ENCODE peak calls at places on chromosome 15, in eight cellular contexts. X is HAP-1, E is adrenal gland, L is GM23338, V is uterus, F is HepG2, M is Peyer's patch, I is transverse colon. B is an unnamed sample.

GRCh38 chr15:78808550-78808949 is 2.7 kb downstream of the ADAMTS7 start:
- DNase-seq in L (peak; percentile 79), E (peak; percentile 12), X (peak; percentile 60), I (no peak), V (no peak), F (peak; percentile 39), M (no peak), B (no peak)

GRCh38 chr15:63913786-63914185 is 80.0 kb upstream of the HERC1 start:
- DNase-seq in V (no peak), I (no peak), L (no peak), M (no peak), E (no peak), F (no peak), X (no peak), B (no peak)

GRCh38 chr15:97991972-97992541 is 31.6 kb downstream of the ARRDC4 start:
- DNase-seq in F (no peak), X (no peak), V (no peak), L (no peak), I (no peak), M (no peak), E (no peak), B (no peak)

GRCh38 chr15:48681274-48681840 is 35.8 kb upstream of the FBN1 start:
- DNase-seq in X (no peak), L (no peak), I (no peak), V (no peak), E (no peak), F (no peak), M (no peak), B (no peak)

GRCh38 chr15:53979051-53979788 is 979 bp downstream of the UNC13C start:
- DNase-seq in E (no peak), X (no peak), V (no peak), M (no peak), L (no peak), F (no peak), I (no peak), B (no peak)

GRCh38 chr15:57220220-57220619 is 156.1 kb upstream of the CGNL1 start:
- DNase-seq in X (peak; percentile 43), F (no peak), V (no peak), E (no peak), I (no peak), M (no peak), L (no peak), B (no peak)

GRCh38 chr15:72112805-72113204 is 5.1 kb downstream of the MYO9A start:
- DNase-seq in F (no peak), V (no peak), X (no peak), M (no peak), I (no peak), E (no peak), L (no peak), B (no peak)

GRCh38 chr15:73908030-73908821 is 18.0 kb upstream of the LOXL1 start:
- DNase-seq in I (peak; percentile 81), M (peak; percentile 89), V (peak; percentile 76), X (peak; percentile 86), L (peak; percentile 91), F (peak; percentile 42), E (peak; percentile 88), B (no peak)

GRCh38 chr15:63596666-63597032 is 538 bp upstream of the FBXL22 start:
- DNase-seq in L (no peak), M (no peak), X (no peak), E (no peak), F (peak; percentile 16), V (no peak), I (no peak), B (no peak)

GRCh38 chr15:80925597-80926059 is 64.0 kb downstream of the MESD start:
- DNase-seq in F (no peak), V (no peak), X (no peak), E (no peak), M (no peak), I (no peak), L (no peak), B (no peak)

GRCh38 chr15:32877201-32877600 is 159.4 kb downstream of the GREM1 start:
- DNase-seq in F (no peak), X (no peak), E (no peak), V (no peak), M (no peak), L (no peak), I (no peak), B (no peak)

GRCh38 chr15:72382146-72382545 is 6.3 kb upstream of the HEXA start:
- DNase-seq in I (no peak), V (no peak), L (peak; percentile 34), E (no peak), F (peak; percentile 29), M (no peak), X (no peak), B (no peak)

GRCh38 chr15:74958320-74958907 is 1.8 kb upstream of the RPP25 start:
- DNase-seq in V (no peak), L (peak; percentile 84), I (peak; percentile 87), X (peak; percentile 51), E (peak; percentile 53), F (peak; percentile 68), M (peak; percentile 86), B (no peak)

GRCh38 chr15:59570364-59570763 is 41.2 kb upstream of the GCNT3 start:
- DNase-seq in I (peak; percentile 67), F (no peak), M (no peak), E (no peak), V (no peak), L (no peak), X (no peak), B (no peak)

GRCh38 chr15:44735482-44736260 is 657 bp upstream of the TRIM69 start:
- DNase-seq in L (peak; percentile 12), M (no peak), V (no peak), I (peak; percentile 35), F (no peak), X (no peak), E (peak; percentile 44), B (no peak)

GRCh38 chr15:31010036-31010435 is 18.6 kb upstream of the MTMR10 start:
- DNase-seq in I (no peak), L (no peak), M (no peak), X (no peak), V (no peak), F (no peak), E (no peak), B (no peak)

GRCh38 chr15:97904196-97904572 is 56.3 kb upstream of the ARRDC4 start:
- DNase-seq in M (peak; percentile 83), L (peak; percentile 90), I (peak; percentile 77), E (peak; percentile 84), F (peak; percentile 34), X (peak; percentile 51), V (peak; percentile 76), B (peak; percentile 10)

GRCh38 chr15:82093774-82094211 is 48.0 kb upstream of the MEX3B start:
- DNase-seq in V (no peak), M (no peak), E (no peak), F (peak; percentile 41), I (no peak), X (no peak), L (no peak), B (peak; percentile 47)

DNA sequence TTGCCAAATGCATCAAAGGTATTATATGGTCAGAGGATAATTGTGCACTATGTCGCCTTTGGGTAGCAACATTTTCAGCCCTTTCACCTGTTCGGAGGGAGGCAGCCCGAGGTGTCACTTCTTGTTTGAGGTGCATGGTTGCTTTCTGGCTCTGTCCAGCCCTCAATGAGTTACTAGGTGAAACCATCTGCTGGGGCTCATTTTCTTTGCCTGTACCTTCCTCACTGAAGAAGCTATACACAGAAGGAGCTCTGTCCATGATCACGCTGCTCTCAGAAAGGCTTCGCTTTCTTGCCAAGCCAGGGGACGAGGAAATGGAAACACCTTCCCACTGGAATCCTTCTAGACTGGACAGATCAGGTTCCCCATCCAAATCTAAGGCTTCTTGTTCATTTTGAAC is 42.7 kb downstream of the ZNF106 start:
- DNase-seq in E (no peak), L (no peak), F (no peak), V (no peak), I (no peak), M (no peak), X (no peak), B (no peak)
- H3K36me3 ChIP-seq in E (no peaks in the 10 kb centered on the region), L (peaks cover 8% of the 10 kb centered on the region), F (peaks cover 16% of the 10 kb centered on the region), V (no peaks in the 10 kb centered on the region), I (no peaks in the 10 kb centered on the region), M (peaks cover 80% of the 10 kb centered on the region), X (peaks cover 24% of the 10 kb centered on the region), B (peaks cover 4% of the 10 kb centered on the region)

GRCh38 chr15:84645496-84645895 is 8.6 kb downstream of the WDR73 start:
- DNase-seq in F (no peak), M (no peak), I (no peak), X (no peak), E (no peak), V (no peak), L (no peak), B (no peak)

GRCh38 chr15:84649706-84650105 is 4.4 kb downstream of the WDR73 start:
- DNase-seq in L (no peak), X (no peak), M (no peak), E (no peak), I (no peak), V (no peak), F (no peak), B (no peak)

GRCh38 chr15:84648539-84648938 is 5.5 kb downstream of the WDR73 start:
- DNase-seq in V (no peak), X (no peak), I (no peak), E (peak; percentile 86), F (no peak), L (no peak), M (no peak), B (no peak)

GRCh38 chr15:84645997-84646396 is 8.1 kb downstream of the WDR73 start:
- DNase-seq in F (no peak), V (no peak), M (no peak), E (no peak), L (no peak), X (no peak), I (no peak), B (no peak)

GRCh38 chr15:84647726-84648125 is 6.4 kb downstream of the WDR73 start:
- DNase-seq in M (no peak), V (no peak), I (no peak), E (no peak), X (no peak), L (no peak), F (no peak), B (no peak)
- H3K36me3 ChIP-seq in M (peaks cover 92% of the 10 kb centered on the region), V (no peaks in the 10 kb centered on the region), I (peaks cover 4% of the 10 kb centered on the region), E (no peaks in the 10 kb centered on the region), X (peaks cover 97% of the 10 kb centered on the region), L (peaks cover 62% of the 10 kb centered on the region), F (peaks cover 31% of the 10 kb centered on the region), B (peaks cover 6% of the 10 kb centered on the region)

GRCh38 chr15:24986653-24987052 is 31.9 kb downstream of the SNRPN start:
- DNase-seq in M (no peak), I (no peak), X (no peak), F (no peak), E (no peak), V (no peak), L (no peak), B (no peak)

GRCh38 chr15:24985224-24985623 is 30.4 kb downstream of the SNRPN start:
- DNase-seq in V (no peak), L (no peak), I (no peak), M (no peak), E (no peak), X (no peak), F (no peak), B (no peak)
- H3K36me3 ChIP-seq in V (no peaks in the 10 kb centered on the region), L (peaks cover 27% of the 10 kb centered on the region), I (no peaks in the 10 kb centered on the region), M (peaks cover 58% of the 10 kb centered on the region), E (no peaks in the 10 kb centered on the region), X (no peaks in the 10 kb centered on the region), F (no peaks in the 10 kb centered on the region), B (no peaks in the 10 kb centered on the region)

DNA sequence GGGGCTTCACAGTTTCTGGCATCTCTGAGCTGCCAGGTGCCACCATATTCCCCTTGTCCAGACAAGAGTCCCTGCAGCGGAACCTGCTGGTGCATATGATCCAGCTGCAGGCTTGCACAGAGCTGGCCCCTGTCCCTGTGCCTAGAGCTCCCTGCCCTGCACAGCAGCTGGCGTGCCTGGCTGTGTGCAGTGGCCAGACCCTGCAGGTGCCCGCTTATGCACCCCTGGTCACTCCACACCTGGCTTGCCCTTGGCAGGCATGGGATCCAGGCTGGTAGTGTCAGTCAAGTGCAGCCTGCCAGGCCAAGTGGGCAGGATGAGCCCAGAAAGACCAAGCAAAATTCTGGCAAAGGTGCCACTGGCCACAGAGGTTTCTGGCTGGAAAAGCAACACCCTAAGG is 88.6 kb upstream of the TTBK2 start:
- DNase-seq in I (no peak), L (no peak), M (no peak), F (no peak), V (no peak), E (no peak), X (no peak), B (no peak)
- H3K36me3 ChIP-seq in I (no peaks in the 10 kb centered on the region), L (peaks cover 31% of the 10 kb centered on the region), M (peaks cover 48% of the 10 kb centered on the region), F (peaks cover 4% of the 10 kb centered on the region), V (no peaks in the 10 kb centered on the region), E (no peaks in the 10 kb centered on the region), X (peaks cover 28% of the 10 kb centered on the region), B (peaks cover 2% of the 10 kb centered on the region)